ENCODE peak calls at places on chromosomes 16 and 17, in nine cellular contexts. One of them, this sample, is unnamed.

GRCh38 chr17:80175411-80175810 is 5.6 kb downstream of the CARD14 start:
- DNase-seq in esophagus squamous epithelium: no peak
- DNase-seq in endothelial cell of umbilical vein: no peak
- DNase-seq in Calu3: peak; percentile 63
- DNase-seq in NCI-H2081: no peak
- DNase-seq in DMS153: no peak
- DNase-seq in mesenteric fat pad: no peak
- DNase-seq in neuronal stem cell: peak; percentile 30
- DNase-seq in activated CD8-positive, alpha-beta memory T cell treated with anti-CD3 and anti-CD28 coated beads for 1 hour: no peak
- DNase-seq in this sample: no peak

GRCh38 chr17:57782642-57783337 is 37.7 kb upstream of the CCDC182 start:
- DNase-seq in esophagus squamous epithelium: no peak
- DNase-seq in endothelial cell of umbilical vein: no peak
- DNase-seq in Calu3: no peak
- DNase-seq in NCI-H2081: no peak
- DNase-seq in DMS153: no peak
- DNase-seq in mesenteric fat pad: no peak
- DNase-seq in neuronal stem cell: peak; percentile 40
- DNase-seq in activated CD8-positive, alpha-beta memory T cell treated with anti-CD3 and anti-CD28 coated beads for 1 hour: no peak
- DNase-seq in this sample: no peak

GRCh38 chr16:85126731-85127662 is 14.7 kb upstream of the CIBAR2 start:
- DNase-seq in esophagus squamous epithelium: no peak
- DNase-seq in endothelial cell of umbilical vein: peak; percentile 88
- DNase-seq in Calu3: peak; percentile 30
- DNase-seq in NCI-H2081: no peak
- DNase-seq in DMS153: peak; percentile 53
- DNase-seq in mesenteric fat pad: no peak
- DNase-seq in neuronal stem cell: peak; percentile 48
- DNase-seq in activated CD8-positive, alpha-beta memory T cell treated with anti-CD3 and anti-CD28 coated beads for 1 hour: no peak
- DNase-seq in this sample: no peak

GRCh38 chr17:58324409-58325288 is 3.9 kb downstream of the TSPOAP1 start:
- DNase-seq in esophagus squamous epithelium: no peak
- DNase-seq in endothelial cell of umbilical vein: no peak
- DNase-seq in Calu3: peak; percentile 14
- DNase-seq in NCI-H2081: peak; percentile 71
- DNase-seq in DMS153: no peak
- DNase-seq in mesenteric fat pad: no peak
- DNase-seq in neuronal stem cell: no peak
- DNase-seq in activated CD8-positive, alpha-beta memory T cell treated with anti-CD3 and anti-CD28 coated beads for 1 hour: no peak
- DNase-seq in this sample: no peak

GRCh38 chr16:57167951-57168350 is 17.9 kb downstream of the PSME3IP1 start:
- DNase-seq in esophagus squamous epithelium: no peak
- DNase-seq in endothelial cell of umbilical vein: peak; percentile 83
- DNase-seq in Calu3: no peak
- DNase-seq in NCI-H2081: peak; percentile 18
- DNase-seq in DMS153: peak; percentile 42
- DNase-seq in mesenteric fat pad: no peak
- DNase-seq in neuronal stem cell: peak; percentile 44
- DNase-seq in activated CD8-positive, alpha-beta memory T cell treated with anti-CD3 and anti-CD28 coated beads for 1 hour: no peak
- DNase-seq in this sample: no peak

GRCh38 chr16:4489030-4489429 is 12.8 kb downstream of the HMOX2 start:
- DNase-seq in esophagus squamous epithelium: no peak
- DNase-seq in endothelial cell of umbilical vein: peak; percentile 26
- DNase-seq in Calu3: no peak
- DNase-seq in NCI-H2081: no peak
- DNase-seq in DMS153: no peak
- DNase-seq in mesenteric fat pad: no peak
- DNase-seq in neuronal stem cell: no peak
- DNase-seq in activated CD8-positive, alpha-beta memory T cell treated with anti-CD3 and anti-CD28 coated beads for 1 hour: no peak
- DNase-seq in this sample: no peak

GRCh38 chr16:2520097-2520783 is at the start of gene AMDHD2:
- DNase-seq in esophagus squamous epithelium: peak; percentile 55
- DNase-seq in endothelial cell of umbilical vein: peak; percentile 84
- DNase-seq in Calu3: peak; percentile 93
- DNase-seq in NCI-H2081: peak; percentile 86
- DNase-seq in DMS153: peak; percentile 71
- DNase-seq in mesenteric fat pad: peak; percentile 98
- DNase-seq in neuronal stem cell: peak; percentile 86
- DNase-seq in activated CD8-positive, alpha-beta memory T cell treated with anti-CD3 and anti-CD28 coated beads for 1 hour: peak; percentile 87
- DNase-seq in this sample: peak; percentile 92

GRCh38 chr17:55282379-55282702 is 17.6 kb downstream of the HLF start:
- DNase-seq in esophagus squamous epithelium: no peak
- DNase-seq in endothelial cell of umbilical vein: no peak
- DNase-seq in Calu3: no peak
- DNase-seq in NCI-H2081: no peak
- DNase-seq in DMS153: no peak
- DNase-seq in mesenteric fat pad: no peak
- DNase-seq in neuronal stem cell: no peak
- DNase-seq in activated CD8-positive, alpha-beta memory T cell treated with anti-CD3 and anti-CD28 coated beads for 1 hour: no peak
- DNase-seq in this sample: no peak

GRCh38 chr17:44223574-44224046 is 4.1 kb upstream of the UBTF start:
- DNase-seq in esophagus squamous epithelium: no peak
- DNase-seq in endothelial cell of umbilical vein: peak; percentile 97
- DNase-seq in Calu3: peak; percentile 88
- DNase-seq in NCI-H2081: no peak
- DNase-seq in DMS153: no peak
- DNase-seq in mesenteric fat pad: no peak
- DNase-seq in neuronal stem cell: no peak
- DNase-seq in activated CD8-positive, alpha-beta memory T cell treated with anti-CD3 and anti-CD28 coated beads for 1 hour: no peak
- DNase-seq in this sample: no peak

GRCh38 chr17:50161023-50161910 is 4.5 kb upstream of the SGCA start:
- DNase-seq in esophagus squamous epithelium: peak; percentile 65
- DNase-seq in endothelial cell of umbilical vein: peak; percentile 93
- DNase-seq in Calu3: peak; percentile 97
- DNase-seq in NCI-H2081: peak; percentile 93
- DNase-seq in DMS153: peak; percentile 81
- DNase-seq in mesenteric fat pad: peak; percentile 98
- DNase-seq in neuronal stem cell: peak; percentile 94
- DNase-seq in activated CD8-positive, alpha-beta memory T cell treated with anti-CD3 and anti-CD28 coated beads for 1 hour: peak; percentile 92
- DNase-seq in this sample: peak; percentile 91

GRCh38 chr16:68332411-68333121 is 21.7 kb downstream of the PRMT7 start:
- DNase-seq in esophagus squamous epithelium: no peak
- DNase-seq in endothelial cell of umbilical vein: peak; percentile 98
- DNase-seq in Calu3: no peak
- DNase-seq in NCI-H2081: peak; percentile 1
- DNase-seq in DMS153: no peak
- DNase-seq in mesenteric fat pad: no peak
- DNase-seq in neuronal stem cell: no peak
- DNase-seq in activated CD8-positive, alpha-beta memory T cell treated with anti-CD3 and anti-CD28 coated beads for 1 hour: no peak
- DNase-seq in this sample: no peak

GRCh38 chr16:19095699-19096098 is 18.1 kb upstream of the ITPRIPL2 start:
- DNase-seq in esophagus squamous epithelium: no peak
- DNase-seq in endothelial cell of umbilical vein: no peak
- DNase-seq in Calu3: peak; percentile 67
- DNase-seq in NCI-H2081: no peak
- DNase-seq in DMS153: no peak
- DNase-seq in mesenteric fat pad: peak; percentile 12
- DNase-seq in neuronal stem cell: no peak
- DNase-seq in activated CD8-positive, alpha-beta memory T cell treated with anti-CD3 and anti-CD28 coated beads for 1 hour: no peak
- DNase-seq in this sample: no peak

GRCh38 chr17:41500131-41500911 is 5.1 kb downstream of the KRT13 start:
- DNase-seq in esophagus squamous epithelium: no peak
- DNase-seq in endothelial cell of umbilical vein: peak; percentile 47
- DNase-seq in Calu3: peak; percentile 66
- DNase-seq in NCI-H2081: no peak
- DNase-seq in DMS153: no peak
- DNase-seq in mesenteric fat pad: no peak
- DNase-seq in neuronal stem cell: no peak
- DNase-seq in activated CD8-positive, alpha-beta memory T cell treated with anti-CD3 and anti-CD28 coated beads for 1 hour: no peak
- DNase-seq in this sample: no peak

GRCh38 chr17:82882715-82883446 is 43.1 kb upstream of the ZNF750 start:
- DNase-seq in esophagus squamous epithelium: no peak
- DNase-seq in endothelial cell of umbilical vein: no peak
- DNase-seq in Calu3: no peak
- DNase-seq in NCI-H2081: no peak
- DNase-seq in DMS153: peak; percentile 34
- DNase-seq in mesenteric fat pad: no peak
- DNase-seq in neuronal stem cell: no peak
- DNase-seq in activated CD8-positive, alpha-beta memory T cell treated with anti-CD3 and anti-CD28 coated beads for 1 hour: peak; percentile 64
- DNase-seq in this sample: peak; percentile 73

This sample was measured in natural killer cell.